ENCODE peak calls at places on chromosomes 13 and 19, in five cellular contexts. H is tibial nerve, P is lower leg skin, N is upper lobe of right lung, Q is endodermal cell. Y is an unnamed sample.

GRCh38 chr19:5128932-5129389 is 160.0 kb downstream of the KDM4B start:
- DNase-seq in H (peak), P (no peak), N (no peak), Q (peak), Y (peak)

GRCh38 chr19:33778089-33778791 is 18.4 kb upstream of the KCTD15 start:
- DNase-seq in H (peak), P (peak), N (peak), Q (peak), Y (peak)

GRCh38 chr19:9885077-9885552 is 50.0 kb downstream of the PIN1 start:
- DNase-seq in H (no peak), P (peak), N (no peak), Q (peak), Y (no peak)

GRCh38 chr13:23666576-23666975 is 96.4 kb downstream of the TNFRSF19 start:
- DNase-seq in H (no peak), P (no peak), N (no peak), Q (no peak), Y (no peak)

GRCh38 chr13:102599451-102600012 is 2.7 kb downstream of the TPP2 start:
- DNase-seq in H (no peak), P (no peak), N (no peak), Q (no peak), Y (no peak)

GRCh38 chr19:45975296-45975695 is 1.6 kb upstream of the NOVA2 start:
- DNase-seq in H (no peak), P (no peak), N (no peak), Q (no peak), Y (no peak)

GRCh38 chr13:53691417-53691816 is 662.8 kb downstream of the OLFM4 start:
- DNase-seq in H (no peak), P (no peak), N (no peak), Q (no peak), Y (no peak)

GRCh38 chr13:74575729-74576125 is 441.5 kb upstream of the KLF12 start:
- DNase-seq in H (peak), P (peak), N (peak), Q (peak), Y (peak)

GRCh38 chr13:107254392-107254791 is 686.5 kb upstream of the ARGLU1 start:
- DNase-seq in H (no peak), P (no peak), N (no peak), Q (no peak), Y (no peak)

GRCh38 chr19:18202759-18203407 is 959 bp downstream of the RAB3A start:
- DNase-seq in H (no peak), P (peak), N (peak), Q (peak), Y (no peak)

GRCh38 chr19:1173160-1173844 is 766 bp downstream of the SBNO2 start:
- DNase-seq in H (no peak), P (no peak), N (peak), Q (peak), Y (no peak)

GRCh38 chr19:38956264-38956663 is 19.3 kb downstream of the FBXO17 start:
- DNase-seq in H (no peak), P (no peak), N (no peak), Q (no peak), Y (no peak)

GRCh38 chr19:5038631-5039271 is 69.8 kb downstream of the KDM4B start:
- DNase-seq in H (no peak), P (no peak), N (no peak), Q (peak), Y (no peak)

GRCh38 chr19:49528211-49528771 is 488 bp downstream of the RCN3 start:
- DNase-seq in H (no peak), P (no peak), N (no peak), Q (no peak), Y (no peak)

GRCh38 chr19:39403331-39404312 is 3.0 kb upstream of the ZFP36 start:
- DNase-seq in H (peak), P (peak), N (peak), Q (peak), Y (no peak)

GRCh38 chr13:94612050-94612449 is 10.4 kb downstream of the GPR180 start:
- DNase-seq in H (no peak), P (no peak), N (no peak), Q (no peak), Y (no peak)

GRCh38 chr19:44890366-44891015 is 563 bp upstream of the TOMM40 start:
- DNase-seq in H (peak), P (peak), N (peak), Q (peak), Y (peak)

GRCh38 chr13:46516624-46517318 is 36.2 kb upstream of the LRCH1 start:
- DNase-seq in H (peak), P (no peak), N (no peak), Q (no peak), Y (no peak)

GRCh38 chr13:112721198-112722104 is 31.6 kb downstream of the ATP11A start:
- DNase-seq in H (no peak), P (no peak), N (peak), Q (no peak), Y (no peak)

GRCh38 chr19:46393456-46394397 is 19.6 kb downstream of the CCDC8 start:
- DNase-seq in H (no peak), P (no peak), N (peak), Q (peak), Y (no peak)

GRCh38 chr13:74270018-74270417 is 135.8 kb upstream of the KLF12 start:
- DNase-seq in H (no peak), P (no peak), N (no peak), Q (no peak), Y (no peak)

GRCh38 chr13:32582281-32582680 is 4.0 kb upstream of the PDS5B start:
- DNase-seq in H (no peak), P (no peak), N (no peak), Q (no peak), Y (no peak)

GRCh38 chr13:32582991-32583390 is 3.3 kb upstream of the PDS5B start:
- DNase-seq in H (no peak), P (no peak), N (no peak), Q (no peak), Y (no peak)

GRCh38 chr13:32585625-32586021 is 629 bp upstream of the PDS5B start:
- DNase-seq in H (no peak), P (no peak), N (no peak), Q (peak), Y (no peak)

GRCh38 chr13:32577032-32577431 is 9.2 kb upstream of the PDS5B start:
- DNase-seq in H (no peak), P (no peak), N (no peak), Q (no peak), Y (no peak)

GRCh38 chr13:32581177-32581786 is 5.0 kb upstream of the PDS5B start:
- DNase-seq in H (no peak), P (no peak), N (no peak), Q (no peak), Y (no peak)
- TF ChIP-seq CTCF in H (peak), P (no peak), N (peak), Q (peak), Y (peak)

GRCh38 chr19:56547535-56547934 is 8.8 kb downstream of the ZFP28 start:
- DNase-seq in H (no peak), P (no peak), N (no peak), Q (peak), Y (no peak)
- TF ChIP-seq CTCF in H (no peak), P (no peak), N (no peak), Q (peak), Y (no peak)

DNA sequence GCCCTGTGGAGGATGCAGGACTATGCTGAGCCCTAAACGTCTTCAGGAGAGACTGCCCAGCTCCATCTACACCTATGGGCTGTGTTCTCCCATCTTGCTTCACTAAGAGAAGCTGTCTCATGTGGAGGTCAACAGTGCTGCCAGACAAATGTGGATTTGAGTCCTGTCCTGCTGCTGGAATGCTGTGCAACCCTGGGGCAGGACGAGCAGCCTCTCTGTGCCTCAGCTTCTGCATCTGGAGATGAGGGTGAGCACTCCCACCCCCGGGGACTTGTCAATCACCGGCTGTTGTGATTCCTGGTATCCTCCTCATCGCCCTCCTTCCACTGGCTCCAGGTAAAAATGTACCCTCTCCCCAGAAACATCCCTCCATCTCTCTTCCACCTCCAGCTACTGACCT is 16.3 kb downstream of the EPS15L1 start:
- DNase-seq in H (no peak), P (no peak), N (no peak), Q (peak), Y (no peak)
- TF ChIP-seq CTCF in H (no peak), P (no peak), N (no peak), Q (no peak), Y (no peak)

GRCh38 chr19:11349171-11349570 is 2.9 kb downstream of the CCDC159 start:
- DNase-seq in H (no peak), P (no peak), N (no peak), Q (no peak), Y (no peak)

GRCh38 chr19:11345122-11345752 is 831 bp downstream of the TMEM205 start:
- DNase-seq in H (no peak), P (no peak), N (no peak), Q (no peak), Y (no peak)

GRCh38 chr19:11342429-11342828 is 3.0 kb upstream of the RAB3D start:
- DNase-seq in H (no peak), P (no peak), N (no peak), Q (no peak), Y (no peak)

GRCh38 chr19:11347546-11347945 is 1.2 kb downstream of the CCDC159 start:
- DNase-seq in H (no peak), P (no peak), N (no peak), Q (no peak), Y (no peak)

GRCh38 chr19:11346104-11346940 is at the start of the genes CCDC159 and TMEM205:
- DNase-seq in H (peak), P (peak), N (peak), Q (peak), Y (peak)
- TF ChIP-seq CTCF in H (peak), P (no peak), N (no peak), Q (no peak), Y (no peak)

DNA sequence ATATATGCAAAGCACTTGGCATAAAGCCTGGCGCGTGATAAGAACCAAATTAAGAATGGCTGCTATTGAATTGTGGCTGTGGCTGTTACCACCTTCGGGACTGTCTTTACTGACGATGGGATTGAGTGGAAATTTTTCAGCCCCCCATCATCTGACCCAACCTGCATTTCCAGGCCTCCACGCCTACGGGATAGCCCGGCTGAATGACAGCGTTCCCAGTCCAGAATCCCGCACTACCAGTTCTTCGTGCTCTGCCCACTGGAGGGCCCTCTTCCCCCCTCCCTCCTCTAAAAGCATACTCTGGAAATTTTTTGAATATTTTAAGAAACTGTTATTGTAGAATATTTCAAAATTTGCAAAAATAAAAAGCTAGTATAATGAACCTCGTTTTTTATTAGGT is 11.0 kb downstream of the KRTDAP start:
- DNase-seq in H (no peak), P (no peak), N (no peak), Q (no peak), Y (no peak)
- TF ChIP-seq CTCF in H (no peak), P (no peak), N (no peak), Q (peak), Y (peak)

GRCh38 chr19:3880471-3881271 is at the start of gene ATCAY:
- DNase-seq in H (no peak), P (no peak), N (no peak), Q (peak), Y (no peak)

GRCh38 chr19:3882041-3882384 is 1.5 kb downstream of the ATCAY start:
- DNase-seq in H (no peak), P (no peak), N (no peak), Q (no peak), Y (no peak)

GRCh38 chr19:3881272-3882040 is 971 bp downstream of the ATCAY start:
- DNase-seq in H (no peak), P (no peak), N (no peak), Q (peak), Y (no peak)

GRCh38 chr19:3879656-3880055 is 829 bp upstream of the ATCAY start:
- DNase-seq in H (no peak), P (no peak), N (no peak), Q (no peak), Y (no peak)
- TF ChIP-seq CTCF in H (no peak), P (no peak), N (no peak), Q (peak), Y (peak)

GRCh38 chr19:28981994-28982393 is 231.0 kb downstream of the UQCRFS1 start:
- DNase-seq in H (no peak), P (no peak), N (no peak), Q (no peak), Y (no peak)
- TF ChIP-seq CTCF in H (no peak), P (no peak), N (no peak), Q (no peak), Y (no peak)

GRCh38 chr19:19402656-19403372 is 2.7 kb upstream of the GATAD2A start:
- DNase-seq in H (no peak), P (no peak), N (no peak), Q (no peak), Y (no peak)

GRCh38 chr19:19403373-19403901 is 2.0 kb upstream of the GATAD2A start:
- DNase-seq in H (no peak), P (no peak), N (no peak), Q (no peak), Y (no peak)

GRCh38 chr19:19404879-19405860 is at the start of gene GATAD2A:
- DNase-seq in H (peak), P (peak), N (peak), Q (peak), Y (peak)

GRCh38 chr19:19399733-19400438 is 5.6 kb upstream of the GATAD2A start:
- DNase-seq in H (no peak), P (no peak), N (no peak), Q (no peak), Y (no peak)
- TF ChIP-seq CTCF in H (no peak), P (no peak), N (no peak), Q (no peak), Y (no peak)